ENCODE peak calls at places on chromosomes 4 and X, in four cellular contexts. S is K562, Q is lung, N is esophagus muscularis mucosa. F is an unnamed sample.

GRCh38 chr4:175308236-175308635 is 390.1 kb downstream of the ADAM29 start:
- DNase-seq in S (no peak), Q (no peak), N (no peak), F (no peak)

GRCh38 chr4:56698329-56698728 is 17.2 kb upstream of the HOPX start:
- DNase-seq in S (no peak), Q (peak), N (no peak), F (no peak)

GRCh38 chr4:85728471-85728870 is 253.5 kb downstream of the ARHGAP24 start:
- DNase-seq in S (no peak), Q (no peak), N (no peak), F (no peak)

GRCh38 chr4:187027231-187027760 is 303.6 kb upstream of the FAT1 start:
- DNase-seq in S (no peak), Q (no peak), N (no peak), F (no peak)

GRCh38 chrX:13540602-13541001 is 28.8 kb upstream of the EGFL6 start:
- DNase-seq in S (no peak), Q (no peak), N (no peak), F (no peak)

GRCh38 chr4:101337688-101338087 is 9.6 kb downstream of the PPP3CA start:
- DNase-seq in S (no peak), Q (no peak), N (no peak), F (no peak)

GRCh38 chrX:43682726-43683125 is 26.6 kb downstream of the MAOA start:
- DNase-seq in S (no peak), Q (no peak), N (no peak), F (no peak)

GRCh38 chr4:27198971-27199370 is 338.3 kb downstream of the STIM2 start:
- DNase-seq in S (no peak), Q (no peak), N (no peak), F (no peak)

GRCh38 chr4:154506253-154506652 is 14.7 kb upstream of the DCHS2 start:
- DNase-seq in S (peak), Q (no peak), N (peak), F (no peak)

GRCh38 chr4:98556451-98556850 is 102.0 kb downstream of the TSPAN5 start:
- DNase-seq in S (no peak), Q (no peak), N (no peak), F (no peak)

GRCh38 chr4:98558770-98559169 is 99.6 kb downstream of the TSPAN5 start:
- DNase-seq in S (no peak), Q (no peak), N (no peak), F (no peak)

GRCh38 chr4:98555798-98556445 is 102.5 kb downstream of the TSPAN5 start:
- DNase-seq in S (no peak), Q (no peak), N (no peak), F (no peak)

GRCh38 chr4:98557497-98557896 is 100.9 kb downstream of the TSPAN5 start:
- DNase-seq in S (no peak), Q (peak), N (no peak), F (peak)

DNA sequence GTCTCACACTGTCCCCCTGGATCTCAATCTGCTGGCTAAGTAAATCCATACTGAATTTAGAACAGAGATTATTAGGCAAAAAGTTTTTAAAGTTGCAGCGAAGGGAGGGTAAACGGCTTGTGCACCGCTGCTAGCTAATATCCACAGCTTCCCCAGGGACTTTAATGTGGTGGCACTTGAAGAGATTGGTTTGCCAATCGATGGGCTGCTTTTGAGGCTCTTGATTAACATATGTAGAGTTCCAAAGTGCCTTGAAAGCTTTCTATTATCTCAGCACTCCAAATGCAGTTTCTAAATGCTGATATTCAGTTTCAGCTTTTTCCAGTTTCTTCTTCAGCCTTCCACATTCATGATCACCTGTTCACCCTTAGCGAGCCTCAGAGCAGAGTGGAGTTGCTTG is 100.0 kb downstream of the TSPAN5 start:
- DNase-seq in S (no peak), Q (no peak), N (peak), F (no peak)
- H3K27ac ChIP-seq in S (no peak), Q (no peak), N (no peak), F (no peak)

GRCh38 chr4:211033-211511 is 86.8 kb downstream of the ZNF718 start:
- DNase-seq in S (no peak), Q (no peak), N (no peak), F (no peak)
- H3K4me3 ChIP-seq in S (no peak), Q (no peak), N (no peak), F (no peak)

DNA sequence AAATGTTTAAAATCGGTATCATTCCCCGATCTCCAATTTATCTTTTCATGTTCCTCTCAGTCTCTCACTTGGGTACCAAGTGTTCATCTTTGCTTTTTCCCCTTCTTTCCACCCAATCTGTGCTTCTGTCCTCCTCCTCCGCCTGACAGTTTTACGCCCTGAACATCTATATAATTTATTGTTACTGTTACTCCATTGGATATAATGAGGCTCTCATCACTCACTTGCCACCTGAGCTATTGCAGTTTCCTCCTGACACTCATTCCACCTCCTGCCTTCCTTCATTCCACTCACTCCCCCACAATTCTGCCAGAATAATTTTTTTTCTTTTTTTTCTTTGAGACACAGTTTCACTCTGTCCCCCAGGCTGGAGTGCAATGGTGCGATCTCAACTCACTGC is 77.6 kb upstream of the SORBS2 start:
- DNase-seq in S (no peak), Q (no peak), N (no peak), F (no peak)
- H3K27ac ChIP-seq in S (no peak), Q (no peak), N (no peak), F (no peak)

GRCh38 chrX:154462396-154462795 is 4.3 kb downstream of the PLXNA3 start:
- DNase-seq in S (no peak), Q (no peak), N (no peak), F (no peak)
- H3K4me3 ChIP-seq in S (no peak), Q (no peak), N (no peak), F (no peak)

DNA sequence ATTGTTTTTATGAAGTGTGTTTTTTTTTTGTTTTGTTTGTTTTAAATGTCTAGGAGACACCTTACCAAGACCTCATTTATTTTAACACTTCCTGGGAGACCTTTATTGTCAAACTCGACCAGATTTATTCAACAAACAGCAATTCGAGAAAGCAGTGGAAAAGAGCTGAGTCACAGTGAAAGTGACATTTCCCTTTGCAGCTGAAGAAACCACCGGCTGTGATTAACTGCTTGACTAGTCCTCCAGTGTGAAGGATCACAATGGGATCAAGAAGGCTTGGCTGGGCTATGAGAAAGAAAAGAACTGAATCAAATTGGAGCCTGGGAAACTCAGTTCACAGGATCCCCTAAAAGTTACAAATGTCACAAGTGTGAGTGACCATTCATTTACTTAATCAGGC is 11.9 kb upstream of the ADH7 start:
- DNase-seq in S (peak), Q (no peak), N (no peak), F (no peak)
- H3K27ac ChIP-seq in S (no peak), Q (no peak), N (no peak), F (peak)